ENCODE peak calls at places on chromosomes 2 and 18, in eight cellular contexts. O, W, P, G, H, Y, A and V are unnamed samples.
A peak's percentile ranks its signal among the peaks of the same experiment; 100 is the strongest.

GRCh38 chr2:198371902-198372611 is 567.7 kb downstream of the PLCL1 start:
- DNase-seq in P (no peak), G (peak; percentile 59), Y (peak; percentile 2), O (no peak), H (no peak), A (no peak), W (peak; percentile 73), V (peak; percentile 79)

GRCh38 chr18:57352761-57353136 is 392 bp downstream of the ST8SIA3 start:
- DNase-seq in P (no peak), Y (no peak), G (no peak), A (no peak), W (no peak), O (no peak), H (no peak), V (no peak)

GRCh38 chr2:98795903-98796676 is 65.2 kb upstream of the MGAT4A start:
- DNase-seq in P (no peak), O (no peak), H (no peak), Y (no peak), W (no peak), G (no peak), A (no peak), V (no peak)

GRCh38 chr2:85148190-85148589 is 15.0 kb downstream of the TCF7L1 start:
- DNase-seq in G (no peak), W (no peak), H (no peak), A (no peak), O (no peak), Y (no peak), P (no peak), V (no peak)

GRCh38 chr18:22844184-22844583 is 88.9 kb upstream of the RBBP8 start:
- DNase-seq in H (no peak), P (no peak), Y (no peak), G (peak; percentile 57), W (peak; percentile 50), O (no peak), A (no peak), V (peak; percentile 37)

GRCh38 chr2:221549143-221549542 is 23.0 kb downstream of the EPHA4 start:
- DNase-seq in O (peak; percentile 16), A (no peak), W (no peak), P (no peak), G (no peak), H (no peak), Y (no peak), V (no peak)

GRCh38 chr2:135198481-135198880 is 146.4 kb downstream of the RAB3GAP1 start:
- DNase-seq in G (no peak), Y (no peak), W (no peak), A (no peak), O (no peak), P (no peak), H (no peak), V (no peak)

GRCh38 chr18:43760010-43760409 is 482.7 kb upstream of the SYT4 start:
- DNase-seq in H (no peak), W (no peak), P (no peak), Y (no peak), O (no peak), G (no peak), A (no peak), V (no peak)

GRCh38 chr2:64591188-64591587 is 62.5 kb downstream of the SERTAD2 start:
- DNase-seq in P (no peak), G (no peak), O (no peak), A (no peak), Y (no peak), H (no peak), W (no peak), V (no peak)

GRCh38 chr2:143261986-143262784 is 133.0 kb downstream of the ARHGAP15 start:
- DNase-seq in P (no peak), G (no peak), H (peak; percentile 47), A (no peak), O (peak; percentile 18), Y (no peak), W (no peak), V (no peak)

GRCh38 chr18:45526120-45526841 is 89.0 kb upstream of the SLC14A2 start:
- DNase-seq in G (no peak), H (no peak), W (no peak), O (peak; percentile 58), Y (no peak), A (no peak), P (no peak), V (no peak)

GRCh38 chr2:955829-956731 is 5.4 kb downstream of the SNTG2 start:
- DNase-seq in O (no peak), G (no peak), A (no peak), H (no peak), W (no peak), Y (no peak), P (no peak), V (no peak)

GRCh38 chr2:65913914-65914786 is 481.8 kb upstream of the SPRED2 start:
- DNase-seq in Y (no peak), P (no peak), O (no peak), A (no peak), H (no peak), G (no peak), W (no peak), V (no peak)

GRCh38 chr18:159933-160332 is 1.6 kb downstream of the USP14 start:
- DNase-seq in A (no peak), W (no peak), G (no peak), H (no peak), Y (no peak), P (no peak), O (no peak), V (no peak)

GRCh38 chr2:61011649-61012048 is 5.9 kb upstream of the PEX13 start:
- DNase-seq in G (no peak), H (no peak), A (no peak), P (no peak), O (peak; percentile 70), W (no peak), Y (no peak), V (no peak)

GRCh38 chr2:113818382-113818951 is 62.0 kb upstream of the SLC35F5 start:
- DNase-seq in G (peak; percentile 99), P (no peak), A (peak; percentile 91), Y (peak; percentile 28), H (no peak), W (peak; percentile 99), O (peak; percentile 99), V (peak; percentile 100)

GRCh38 chr2:202494300-202494699 is 118.2 kb downstream of the BMPR2 start:
- DNase-seq in G (no peak), H (no peak), P (no peak), Y (no peak), W (peak; percentile 12), A (no peak), O (peak; percentile 91), V (peak; percentile 70)

GRCh38 chr2:177254433-177255226 is 9.9 kb downstream of the NFE2L2 start:
- DNase-seq in H (no peak), A (no peak), G (peak; percentile 28), W (no peak), O (peak; percentile 56), P (no peak), Y (no peak), V (peak; percentile 54)

GRCh38 chr2:163401481-163401880 is 334.3 kb downstream of the FIGN start:
- DNase-seq in Y (no peak), O (peak; percentile 87), H (no peak), W (peak; percentile 48), G (peak; percentile 60), A (peak; percentile 3), P (no peak), V (peak; percentile 48)

GRCh38 chr18:4084501-4084900 is 370.6 kb downstream of the DLGAP1 start:
- DNase-seq in Y (no peak), O (no peak), W (no peak), H (no peak), P (no peak), A (no peak), G (no peak), V (no peak)